ENCODE peak calls at places on chromosomes 2 and 18, in five cellular contexts. Q is astrocyte, A is mammary epithelial cell, Z is NB4, U is colonic mucosa. H is an unnamed sample.
A peak's percentile ranks its signal among the peaks of the same experiment; 100 is the strongest.

GRCh38 chr2:46922049-46922448 is 6.4 kb upstream of the MCFD2 start:
- DNase-seq in Z (no peak), U (no peak), Q (no peak), A (no peak), H (no peak)

GRCh38 chr2:177543007-177543760 is 150.6 kb downstream of the AGPS start:
- DNase-seq in A (peak; percentile 39), Z (no peak), Q (peak; percentile 87), U (no peak), H (peak; percentile 90)

GRCh38 chr2:159982270-159982669 is 80.1 kb downstream of the PLA2R1 start:
- DNase-seq in Z (peak; percentile 15), U (no peak), Q (peak; percentile 92), A (peak; percentile 83), H (peak; percentile 98)

GRCh38 chr18:46668694-46669093 is 11.7 kb upstream of the LOXHD1 start:
- DNase-seq in Q (no peak), U (no peak), A (no peak), Z (no peak), H (no peak)

GRCh38 chr18:56538756-56539155 is 99.6 kb downstream of the TXNL1 start:
- DNase-seq in U (no peak), Z (no peak), Q (peak; percentile 72), A (peak; percentile 26), H (peak; percentile 69)

GRCh38 chr2:27622921-27623384 is 5.9 kb downstream of the CCDC121 start:
- DNase-seq in U (no peak), Z (no peak), Q (peak; percentile 98), A (peak; percentile 33), H (peak; percentile 87)

GRCh38 chr2:14756122-14756541 is 123.6 kb downstream of the LRATD1 start:
- DNase-seq in Z (no peak), U (no peak), Q (peak; percentile 79), A (peak; percentile 23), H (peak; percentile 74)

GRCh38 chr2:134917219-134917957 is 1.2 kb upstream of the CCNT2 start:
- DNase-seq in Z (peak; percentile 58), Q (no peak), U (peak; percentile 26), A (no peak), H (peak; percentile 5)

GRCh38 chr18:13868501-13869271 is 44.7 kb downstream of the MC5R start:
- DNase-seq in A (no peak), Z (no peak), Q (no peak), U (no peak), H (no peak)

GRCh38 chr18:68865021-68865420 is 67.1 kb downstream of the CCDC102B start:
- DNase-seq in Q (no peak), U (no peak), Z (no peak), A (no peak), H (no peak)

GRCh38 chr2:9166579-9167392 is 39.8 kb upstream of the ASAP2 start:
- DNase-seq in Z (no peak), U (no peak), A (no peak), Q (no peak), H (no peak)

GRCh38 chr2:70959271-70959761 is 19.1 kb upstream of the ANKRD53 start:
- DNase-seq in Q (no peak), A (no peak), Z (no peak), U (peak; percentile 3), H (no peak)

GRCh38 chr2:106158131-106158530 is 36.0 kb downstream of the UXS1 start:
- DNase-seq in U (no peak), A (no peak), Z (no peak), Q (no peak), H (no peak)

GRCh38 chr2:106160786-106161261 is 33.3 kb downstream of the UXS1 start:
- DNase-seq in U (no peak), A (no peak), Q (no peak), Z (peak; percentile 93), H (no peak)

GRCh38 chr2:106161938-106162814 is 31.9 kb downstream of the UXS1 start:
- DNase-seq in A (peak; percentile 21), Z (peak; percentile 15), U (no peak), Q (peak; percentile 25), H (no peak)

GRCh38 chr2:106158871-106159270 is 35.2 kb downstream of the UXS1 start:
- DNase-seq in Q (no peak), U (no peak), Z (no peak), A (no peak), H (no peak)

DNA sequence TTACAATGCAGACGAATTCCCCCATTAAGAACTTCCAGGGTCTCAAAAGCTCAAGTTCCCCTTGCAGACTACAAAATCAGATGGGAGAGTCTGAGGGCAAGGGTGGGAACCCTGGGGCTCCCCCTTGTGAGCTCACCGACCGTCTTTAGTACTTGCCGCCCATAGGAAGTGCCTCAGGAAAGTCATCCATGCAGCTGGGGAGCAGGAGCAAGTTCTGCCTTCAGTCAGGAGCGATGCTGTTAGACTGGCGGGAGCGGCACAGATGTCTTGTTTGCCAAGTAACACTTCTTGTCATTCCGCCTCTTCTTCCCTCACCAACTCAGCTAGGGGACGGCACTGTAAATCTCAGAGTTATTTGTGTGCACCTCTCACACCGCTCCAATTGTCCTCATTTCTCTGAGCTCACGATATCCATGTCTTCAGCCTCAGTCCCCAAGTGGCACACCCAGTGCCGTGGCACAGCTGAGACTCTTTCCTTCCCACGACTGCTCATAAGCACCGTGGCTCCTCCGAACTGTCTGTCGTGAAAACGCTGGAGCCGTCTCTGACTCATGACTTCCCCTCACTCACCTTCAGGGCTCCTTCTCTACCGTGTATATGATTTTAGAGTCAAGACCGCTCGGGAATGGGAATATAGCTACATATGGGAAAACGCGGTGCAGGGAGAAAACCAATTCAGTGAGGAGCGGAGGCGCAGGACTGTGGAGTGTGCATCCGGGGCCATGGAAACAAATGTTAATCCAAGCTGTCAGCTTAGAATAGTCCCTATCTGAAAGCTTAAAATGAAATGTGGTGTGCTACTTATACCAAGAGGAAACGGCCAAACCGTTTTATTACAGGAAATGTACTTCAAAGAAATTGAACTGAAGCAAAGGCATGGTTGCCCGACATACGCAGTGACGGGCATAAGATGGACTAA is 34.0 kb downstream of the UXS1 start:
- DNase-seq in Q (no peak), A (no peak), Z (peak; percentile 75), U (no peak), H (no peak)
- TF ChIP-seq CTCF in Q (no peak), A (no peak), Z (no peak), U (no peak), H (no peak)

DNA sequence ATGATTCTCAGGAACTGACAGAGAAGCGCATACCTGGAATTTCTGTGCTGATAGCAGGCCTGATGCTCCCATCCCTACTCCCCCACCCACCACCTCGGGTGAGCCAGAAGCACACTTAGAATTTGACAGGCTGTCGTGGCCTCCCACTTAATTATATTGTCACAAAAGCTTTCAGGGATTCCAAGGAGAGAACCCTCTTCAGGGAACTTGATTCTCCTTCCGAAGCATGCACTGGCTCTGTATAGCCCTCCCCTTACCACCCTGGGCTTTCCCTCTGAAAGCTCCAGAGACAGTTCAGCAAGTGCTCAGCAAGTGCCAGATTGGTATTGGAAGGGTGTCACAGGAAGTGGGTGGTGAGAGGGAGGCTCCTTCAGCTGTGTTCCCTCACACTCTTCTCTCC is 252.5 kb upstream of the SIX2 start:
- DNase-seq in Q (no peak), Z (no peak), U (no peak), A (no peak), H (no peak)
- H3K4me3 ChIP-seq in Q (no peak overlapping the region), Z (no peak overlapping the region), U (no peak overlapping the region), A (no peak overlapping the region), H (no peak overlapping the region)

GRCh38 chr2:241506793-241507429 is 1.5 kb downstream of the STK25 start:
- DNase-seq in A (no peak), Q (no peak), Z (no peak), U (no peak), H (no peak)

GRCh38 chr2:241509408-241509784 is 1.0 kb upstream of the STK25 start:
- DNase-seq in Q (no peak), A (no peak), U (no peak), Z (no peak), H (no peak)

GRCh38 chr2:241508510-241509407 is at the start of gene STK25:
- DNase-seq in U (peak; percentile 97), A (peak; percentile 97), Z (peak; percentile 99), Q (peak; percentile 95), H (peak; percentile 97)

GRCh38 chr2:241508240-241508509 is 209 bp downstream of the STK25 start:
- DNase-seq in Z (no peak), Q (no peak), U (no peak), A (no peak), H (no peak)

DNA sequence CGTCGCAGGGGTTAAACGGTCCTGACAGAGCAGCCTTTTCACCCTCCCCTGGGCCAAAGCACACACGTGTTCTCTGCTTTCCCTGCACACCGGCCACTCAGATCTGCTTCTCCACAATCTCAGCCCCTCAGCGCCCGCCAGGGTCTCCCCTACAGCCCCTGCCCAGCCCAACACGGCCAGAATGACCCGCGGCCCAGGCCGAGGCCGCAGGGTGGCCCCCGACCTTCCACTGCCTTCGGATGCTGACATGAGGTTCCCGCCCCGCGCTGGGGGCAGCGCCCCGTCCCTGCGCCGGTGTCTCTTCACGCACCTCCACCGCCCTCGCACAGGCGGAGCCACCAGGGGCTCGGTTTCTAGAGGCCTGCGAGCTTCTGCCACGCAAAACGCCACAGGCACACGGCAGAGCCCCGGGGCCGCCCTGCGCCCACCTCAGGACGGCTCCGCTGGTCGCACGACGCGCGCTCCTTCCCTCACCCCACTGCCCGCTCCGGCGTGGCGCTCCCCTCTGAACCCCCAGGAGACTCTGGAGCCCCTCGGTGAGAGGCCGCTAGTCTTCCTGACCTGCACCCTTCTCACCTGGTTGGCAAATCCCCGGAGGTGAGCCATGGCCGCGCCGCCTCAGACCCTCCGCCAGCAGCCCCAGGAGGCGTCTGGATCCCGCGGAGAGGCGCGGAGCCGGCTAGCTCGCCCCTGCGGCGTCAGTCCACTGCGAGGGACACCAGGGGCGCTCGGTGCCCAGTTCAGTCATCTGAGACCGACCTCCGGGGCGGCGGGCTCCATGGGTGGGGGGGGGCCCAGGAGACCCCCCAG is 749 bp downstream of the STK25 start:
- DNase-seq in A (peak; percentile 44), Z (peak; percentile 68), U (no peak), Q (no peak), H (peak; percentile 18)
- TF ChIP-seq CTCF in A (no peak), Z (no peak), U (no peak), Q (no peak), H (no peak)

GRCh38 chr2:61660511-61661388 is 122.6 kb upstream of the XPO1 start:
- DNase-seq in Q (no peak), Z (no peak), U (no peak), A (no peak), H (no peak)

GRCh38 chr2:61664190-61664589 is 126.0 kb upstream of the XPO1 start:
- DNase-seq in Z (no peak), A (no peak), U (no peak), Q (no peak), H (no peak)

GRCh38 chr2:61662990-61663389 is 124.8 kb upstream of the XPO1 start:
- DNase-seq in A (no peak), Q (no peak), Z (no peak), U (no peak), H (no peak)

DNA sequence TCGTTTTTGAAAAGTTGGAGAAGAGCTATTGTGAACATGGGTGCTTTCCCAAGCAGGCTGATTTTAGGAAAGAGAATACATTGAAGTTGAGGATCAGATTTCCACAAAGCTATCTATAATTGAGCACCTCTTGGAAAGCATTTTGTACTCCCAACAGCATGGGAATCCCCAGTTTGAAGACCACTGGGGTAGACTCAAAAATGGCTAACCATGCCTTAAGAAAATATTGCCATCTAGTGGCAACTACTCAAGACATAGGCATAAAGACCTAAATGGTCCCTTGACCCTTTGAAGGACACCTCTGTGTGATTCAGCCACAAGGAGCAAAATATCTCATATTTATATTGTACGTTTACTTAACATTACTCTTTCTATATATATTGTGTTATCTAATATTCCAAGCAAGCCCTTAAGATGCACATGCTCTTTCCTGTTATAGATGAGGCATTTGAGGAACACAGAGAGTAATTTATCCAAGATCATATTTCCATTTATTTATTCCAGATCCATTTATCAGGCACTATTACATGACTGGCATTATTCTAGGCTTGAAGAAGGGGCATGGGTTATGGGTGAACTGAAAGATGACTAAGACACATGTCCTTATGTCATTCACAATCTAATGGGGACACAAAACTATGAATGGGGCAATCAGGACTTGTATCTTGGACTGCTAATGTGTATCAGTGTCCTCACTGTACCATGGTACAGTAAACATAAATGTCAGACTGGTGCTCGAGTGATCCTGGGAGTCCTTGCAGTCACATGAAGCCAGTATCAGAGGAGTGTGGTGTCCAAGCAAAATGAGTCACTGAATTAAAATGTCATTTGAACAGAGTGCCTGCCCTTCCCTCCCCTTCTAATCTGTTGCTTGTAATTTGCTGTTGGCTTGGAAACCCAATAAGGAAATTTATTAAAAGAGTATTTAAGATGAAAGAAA is 121.0 kb upstream of the XPO1 start:
- DNase-seq in U (no peak), Z (peak; percentile 67), A (peak; percentile 21), Q (peak; percentile 42), H (peak; percentile 72)
- H3K4me3 ChIP-seq in U (no peak overlapping the region), Z (no peak overlapping the region), A (no peak overlapping the region), Q (no peak overlapping the region), H (no peak overlapping the region)